ENCODE peak calls at places on chromosomes 11 and 22, in five cellular contexts. X is IMR-90, U is H1, K is mesendoderm, Z is H9. P is an unnamed sample.

GRCh38 chr22:37314315-37315046 is 32.2 kb downstream of the CYTH4 start:
- DNase-seq in X (no peak), U (no peak), K (no peak), Z (no peak), P (no peak)

GRCh38 chr11:47270331-47271271 is 668 bp downstream of the MADD start:
- DNase-seq in X (peak; percentile 72), U (no peak), K (peak; percentile 62), Z (no peak), P (peak; percentile 18)

GRCh38 chr11:8338138-8338537 is 74.5 kb upstream of the LMO1 start:
- DNase-seq in X (peak; percentile 12), U (no peak), K (peak; percentile 62), Z (peak; percentile 81), P (peak; percentile 35)

GRCh38 chr11:118281284-118281683 is 17.2 kb upstream of the MPZL2 start:
- DNase-seq in X (no peak), U (no peak), K (no peak), Z (no peak), P (no peak)

GRCh38 chr22:21714059-21714770 is 21.4 kb downstream of the YPEL1 start:
- DNase-seq in X (no peak), U (no peak), K (no peak), Z (no peak), P (no peak)

GRCh38 chr11:24406389-24406788 is 90.5 kb upstream of the LUZP2 start:
- DNase-seq in X (no peak), U (no peak), K (peak; percentile 7), Z (no peak), P (no peak)

GRCh38 chr11:134224710-134225662 is 515 bp downstream of the VPS26B start:
- DNase-seq in X (peak; percentile 7), U (no peak), K (peak; percentile 38), Z (peak; percentile 39), P (peak; percentile 50)

GRCh38 chr11:120248551-120249278 is 8.8 kb downstream of the POU2F3 start:
- DNase-seq in X (peak; percentile 48), U (no peak), K (no peak), Z (no peak), P (no peak)

GRCh38 chr11:35141538-35141937 is 2.6 kb downstream of the CD44 start:
- DNase-seq in X (no peak), U (no peak), K (no peak), Z (no peak), P (no peak)

GRCh38 chr11:6812391-6813005 is 13.0 kb upstream of the OR6A2 start:
- DNase-seq in X (peak; percentile 34), U (no peak), K (peak; percentile 76), Z (peak; percentile 52), P (no peak)

GRCh38 chr11:11251394-11251970 is 101.6 kb downstream of the CSNK2A3 start:
- DNase-seq in X (no peak), U (no peak), K (no peak), Z (no peak), P (no peak)

GRCh38 chr11:108115495-108116140 is 5.7 kb upstream of the ACAT1 start:
- DNase-seq in X (peak; percentile 89), U (no peak), K (peak; percentile 22), Z (peak; percentile 36), P (no peak)

GRCh38 chr11:121696177-121696863 is 243.6 kb upstream of the SORL1-AS1 start:
- DNase-seq in X (no peak), U (no peak), K (peak; percentile 54), Z (no peak), P (peak; percentile 21)

GRCh38 chr11:14417975-14418374 is 59.0 kb upstream of the RRAS2 start:
- DNase-seq in X (peak; percentile 46), U (no peak), K (no peak), Z (no peak), P (no peak)

GRCh38 chr11:14417186-14417585 is 58.2 kb upstream of the RRAS2 start:
- DNase-seq in X (peak; percentile 10), U (no peak), K (no peak), Z (no peak), P (no peak)

GRCh38 chr11:14413307-14414072 is 54.5 kb upstream of the RRAS2 start:
- DNase-seq in X (peak; percentile 58), U (peak; percentile 43), K (peak; percentile 93), Z (peak; percentile 82), P (peak; percentile 66)

GRCh38 chr11:14411818-14412217 is 52.8 kb upstream of the RRAS2 start:
- DNase-seq in X (peak; percentile 89), U (no peak), K (no peak), Z (no peak), P (peak; percentile 29)

GRCh38 chr11:14414470-14415461 is 55.8 kb upstream of the RRAS2 start:
- DNase-seq in X (peak; percentile 55), U (no peak), K (peak; percentile 56), Z (no peak), P (no peak)
- H2BK120ac ChIP-seq in X (peak overlapping the region; percentile 87), U (no peak overlapping the region), K (no peak overlapping the region), Z (no peak overlapping the region), P (peak overlapping the region; percentile 12)

DNA sequence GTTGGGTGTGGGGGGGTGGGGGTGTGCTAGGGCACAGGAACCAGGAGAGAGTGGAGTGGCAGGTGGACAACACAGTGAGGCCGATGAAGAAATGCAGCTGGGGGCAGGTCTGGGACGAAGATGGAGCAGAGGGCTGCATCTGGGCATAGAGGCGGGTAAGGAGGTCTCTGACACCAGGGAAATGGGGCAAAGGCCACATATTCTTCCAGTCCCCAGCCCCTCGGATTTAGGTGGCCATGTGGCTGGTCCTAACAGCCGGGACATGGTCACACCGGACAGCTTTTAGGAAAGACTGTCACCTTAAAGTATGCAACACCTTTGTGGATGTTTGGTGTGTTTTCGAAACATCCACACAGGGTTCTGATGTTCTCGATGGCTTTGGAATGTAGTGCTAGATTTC is 5.0 kb upstream of the PARVG start:
- DNase-seq in X (no peak), U (no peak), K (no peak), Z (no peak), P (no peak)
- H2BK120ac ChIP-seq in X (no peak overlapping the region), U (no peak overlapping the region), K (no peak overlapping the region), Z (no peak overlapping the region), P (no peak overlapping the region)

GRCh38 chr11:70906101-70906500 is 346.3 kb downstream of the SHANK2 start:
- DNase-seq in X (no peak), U (no peak), K (no peak), Z (no peak), P (no peak)
- H2BK120ac ChIP-seq in X (no peak overlapping the region), U (no peak overlapping the region), K (no peak overlapping the region), Z (no peak overlapping the region), P (no peak overlapping the region)

GRCh38 chr22:23180301-23180892 is at the start of gene BCR:
- DNase-seq in X (peak; percentile 65), U (no peak), K (peak; percentile 70), Z (no peak), P (peak; percentile 74)
- H2BK120ac ChIP-seq in X (peak within 1 kb of the TSS; percentile 82), U (peak within 1 kb of the TSS; percentile 48), K (no peak within 1 kb of the TSS), Z (no peak within 1 kb of the TSS), P (peak within 1 kb of the TSS; percentile 85)

GRCh38 chr11:75352417-75353206 is 1.2 kb upstream of the ARRB1 start:
- DNase-seq in X (no peak), U (no peak), K (no peak), Z (no peak), P (no peak)
- H2BK120ac ChIP-seq in X (no peak overlapping the region), U (no peak overlapping the region), K (no peak overlapping the region), Z (no peak overlapping the region), P (peak overlapping the region; percentile 88)

DNA sequence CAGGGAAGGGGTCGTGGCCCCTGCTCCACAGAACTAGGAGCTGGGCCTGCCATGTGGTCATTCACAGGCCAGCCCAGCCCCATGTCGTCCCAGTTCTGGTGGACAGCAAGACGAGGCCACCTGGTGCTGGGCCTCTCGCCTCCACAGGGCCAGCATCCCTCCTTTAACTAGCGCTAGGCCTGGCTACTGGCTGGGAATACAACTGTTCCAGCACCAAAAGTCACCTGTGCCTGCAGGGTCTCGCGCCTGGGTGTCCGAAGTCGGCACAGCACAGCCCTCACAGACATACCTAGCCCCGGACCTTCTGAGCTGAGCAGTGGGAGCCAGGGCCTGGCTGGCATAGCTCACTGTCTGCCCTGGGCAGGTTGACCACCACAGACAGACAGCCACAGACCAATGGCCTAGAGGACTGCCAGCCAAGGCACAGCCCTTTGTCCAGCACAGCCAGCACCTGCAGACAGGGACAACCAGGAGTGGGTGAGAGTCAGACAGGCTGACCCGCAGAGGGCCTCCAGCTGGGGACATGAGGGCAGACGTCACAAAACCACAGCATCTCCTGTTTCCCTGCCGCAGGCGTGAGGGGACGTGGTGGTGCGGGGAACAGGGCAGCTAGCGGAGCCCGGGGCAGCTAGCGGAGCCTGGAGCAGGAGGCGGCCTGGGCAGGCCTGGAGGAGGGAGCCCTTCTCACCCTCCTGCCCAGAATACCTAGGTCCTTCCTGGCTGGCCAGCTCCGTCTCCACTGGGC is 27.2 kb upstream of the TH start:
- DNase-seq in X (no peak), U (no peak), K (no peak), Z (no peak), P (peak; percentile 98)
- H2BK120ac ChIP-seq in X (no peak overlapping the region), U (no peak overlapping the region), K (no peak overlapping the region), Z (no peak overlapping the region), P (no peak overlapping the region)

GRCh38 chr11:96090711-96091110 is 166.8 kb upstream of the MTMR2 start:
- DNase-seq in X (peak; percentile 85), U (no peak), K (no peak), Z (no peak), P (peak; percentile 48)
- H2BK120ac ChIP-seq in X (peak overlapping the region; percentile 64), U (no peak overlapping the region), K (no peak overlapping the region), Z (no peak overlapping the region), P (no peak overlapping the region)

GRCh38 chr11:76609736-76610370 is 60.7 kb downstream of the LRRC32 start:
- DNase-seq in X (no peak), U (no peak), K (no peak), Z (no peak), P (no peak)
- H2BK120ac ChIP-seq in X (no peak overlapping the region), U (no peak overlapping the region), K (no peak overlapping the region), Z (no peak overlapping the region), P (no peak overlapping the region)

GRCh38 chr11:65383778-65384177 is 1.3 kb upstream of the SLC25A45 start:
- DNase-seq in X (no peak), U (no peak), K (no peak), Z (no peak), P (no peak)

GRCh38 chr11:65382804-65383368 is 440 bp upstream of the SLC25A45 start:
- DNase-seq in X (no peak), U (no peak), K (no peak), Z (peak; percentile 26), P (no peak)

GRCh38 chr11:65380460-65381126 is 1.9 kb downstream of the SLC25A45 start:
- DNase-seq in X (no peak), U (no peak), K (no peak), Z (peak; percentile 62), P (no peak)

GRCh38 chr11:65381721-65382035 is 768 bp downstream of the SLC25A45 start:
- DNase-seq in X (no peak), U (no peak), K (peak; percentile 94), Z (no peak), P (peak; percentile 87)

DNA sequence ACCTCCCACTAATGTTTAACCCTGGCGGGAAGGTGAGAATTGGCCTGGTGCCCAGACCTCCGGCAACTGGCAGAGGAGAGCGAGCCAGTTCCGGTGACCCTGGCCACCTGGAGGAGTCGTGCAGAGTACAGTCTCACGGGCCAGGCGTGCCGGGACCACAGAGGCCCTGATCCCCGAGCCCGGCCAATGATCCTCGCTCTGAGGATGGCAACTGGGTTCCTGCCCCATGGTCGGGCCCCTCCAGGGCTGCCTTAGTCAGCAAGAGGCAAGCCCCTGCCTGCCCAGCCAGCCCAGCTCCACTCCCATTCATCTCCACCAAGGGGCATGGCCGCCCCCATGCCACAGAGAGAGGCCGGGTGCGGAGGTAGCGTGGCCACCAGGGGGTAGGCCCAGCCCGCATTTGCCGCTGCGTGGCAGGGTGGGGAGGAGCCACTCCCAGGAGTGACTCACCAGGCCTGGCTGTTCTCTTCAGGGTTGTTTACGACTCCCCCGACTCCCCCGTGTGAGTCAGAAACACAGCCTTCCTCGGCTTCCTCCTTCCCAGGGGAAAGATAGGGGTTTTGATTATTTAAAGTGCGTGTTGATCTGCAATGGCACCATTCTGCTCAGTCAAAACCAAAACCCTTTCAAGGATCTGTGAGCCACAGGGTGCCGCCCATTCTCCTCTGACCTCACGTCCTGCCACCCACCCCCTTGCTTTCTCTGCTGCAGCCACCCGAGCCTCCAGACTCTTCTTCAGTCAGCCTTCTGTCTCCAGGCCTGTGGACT is at the start of gene SLC25A45:
- DNase-seq in X (peak; percentile 99), U (no peak), K (peak; percentile 94), Z (peak; percentile 81), P (peak; percentile 96)
- H2BK120ac ChIP-seq in X (peak within 1 kb of the TSS; percentile 99), U (peak within 1 kb of the TSS; percentile 24), K (peak within 1 kb of the TSS; percentile 3), Z (no peak within 1 kb of the TSS), P (peak within 1 kb of the TSS; percentile 95)